ENCODE peak calls at places on chromosomes 1 and 21, in four cellular contexts. P is K562, K is HepG2, M is GM12878. A is an unnamed sample.

GRCh38 chr1:179310271-179310670 is 16.7 kb downstream of the SOAT1 start:
- DNase-seq in M (no peak), P (no peak), K (no peak), A (no peak)

GRCh38 chr1:23791434-23792047 is 596 bp downstream of the LYPLA2 start:
- DNase-seq in K (no peak), M (no peak), P (peak), A (peak)

GRCh38 chr1:100597069-100597741 is 59.3 kb downstream of the GPR88 start:
- DNase-seq in K (no peak), M (no peak), P (no peak), A (no peak)

GRCh38 chr1:23466423-23466989 is 17.5 kb downstream of the ASAP3 start:
- DNase-seq in K (no peak), M (no peak), P (no peak), A (no peak)

GRCh38 chr1:226443439-226443838 is 35.5 kb upstream of the PARP1 start:
- DNase-seq in K (no peak), M (no peak), P (no peak), A (no peak)

GRCh38 chr1:18836654-18837053 is 22.8 kb downstream of the TAS1R2 start:
- DNase-seq in K (peak), M (no peak), P (peak), A (peak)

GRCh38 chr1:31658721-31659120 is 14.0 kb upstream of the PEF1 start:
- DNase-seq in P (no peak), M (no peak), K (no peak), A (no peak)

GRCh38 chr21:28496517-28496916 is 496.2 kb downstream of the LTN1 start:
- DNase-seq in P (no peak), M (no peak), K (no peak), A (no peak)

GRCh38 chr1:22780696-22781095 is 70.1 kb downstream of the EPHB2 start:
- DNase-seq in P (peak), M (no peak), K (no peak), A (peak)

GRCh38 chr1:48878191-48878940 is 101.7 kb upstream of the BEND5 start:
- DNase-seq in P (no peak), K (no peak), M (no peak), A (no peak)

GRCh38 chr1:185672719-185673360 is 61.4 kb upstream of the HMCN1 start:
- DNase-seq in M (no peak), P (no peak), K (no peak), A (no peak)

GRCh38 chr1:94713472-94714141 is 106.5 kb upstream of the SLC44A3 start:
- DNase-seq in P (no peak), K (peak), M (no peak), A (peak)
- TF ChIP-seq JUNB in P (no peak), K (no peak), M (no peak), A (no peak)

GRCh38 chr1:204684206-204684536 is 1.4 kb downstream of the LRRN2 start:
- DNase-seq in M (no peak), P (no peak), K (no peak), A (peak)

GRCh38 chr1:204685236-204686006 is at the start of gene LRRN2:
- DNase-seq in K (no peak), M (no peak), P (no peak), A (peak)

GRCh38 chr1:204683284-204684205 is 2.0 kb downstream of the LRRN2 start:
- DNase-seq in P (no peak), K (no peak), M (no peak), A (no peak)

GRCh38 chr1:204688007-204688406 is 2.5 kb upstream of the LRRN2 start:
- DNase-seq in P (no peak), K (no peak), M (no peak), A (no peak)

DNA sequence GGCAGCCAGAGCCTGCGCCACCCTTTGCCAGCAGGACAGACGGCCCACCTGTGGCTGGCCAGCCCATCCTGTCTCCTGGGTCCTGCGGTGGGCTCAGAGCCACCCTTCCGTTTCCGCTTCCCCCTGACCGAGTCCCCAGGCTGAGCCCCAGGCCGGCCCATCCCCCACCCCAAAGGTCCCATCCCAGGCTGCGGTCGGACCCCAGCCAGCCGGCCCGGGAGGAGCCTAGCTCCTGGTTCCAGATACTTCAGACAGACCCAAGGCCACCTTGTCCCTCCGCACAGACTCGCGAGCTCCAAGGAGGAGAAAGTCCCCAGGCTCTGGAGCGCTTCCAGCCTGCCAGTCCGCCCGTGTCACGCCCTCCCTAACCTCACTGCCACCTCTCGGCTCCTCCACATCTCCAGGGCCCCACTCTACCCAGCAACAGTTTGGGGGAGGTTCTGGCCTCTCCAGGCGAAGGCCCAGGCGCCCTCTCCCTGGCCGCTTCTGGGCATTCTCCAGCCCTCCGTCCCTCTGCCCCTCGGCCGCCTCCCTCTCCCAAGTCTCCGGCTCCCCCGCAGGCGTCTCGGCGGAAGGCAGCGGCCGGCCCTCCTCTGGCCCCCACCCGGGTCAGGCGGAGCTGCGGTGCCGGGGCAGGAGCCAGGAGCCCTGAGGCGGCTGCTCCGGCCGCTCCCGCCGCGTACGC is 845 bp downstream of the LRRN2 start:
- DNase-seq in M (no peak), P (no peak), K (no peak), A (peak)
- TF ChIP-seq EZH2 in M (no peak), P (no peak), K (no peak), A (peak)

GRCh38 chr21:41926807-41927171 is 27.0 kb downstream of the C2CD2 start:
- DNase-seq in M (no peak), K (no peak), P (no peak), A (no peak)

GRCh38 chr21:41926068-41926806 is 27.6 kb downstream of the C2CD2 start:
- DNase-seq in P (no peak), M (peak), K (peak), A (peak)

GRCh38 chr21:41923641-41924342 is 30.0 kb downstream of the C2CD2 start:
- DNase-seq in P (no peak), M (no peak), K (no peak), A (no peak)

GRCh38 chr21:41921089-41921819 is 32.6 kb downstream of the C2CD2 start:
- DNase-seq in K (peak), P (no peak), M (no peak), A (no peak)

GRCh38 chr21:41924355-41924754 is 29.5 kb downstream of the C2CD2 start:
- DNase-seq in K (no peak), P (no peak), M (no peak), A (no peak)
- TF ChIP-seq JUNB in K (no peak), P (no peak), M (no peak), A (no peak)

GRCh38 chr1:7036393-7036792 is 251.1 kb downstream of the CAMTA1 start:
- DNase-seq in K (no peak), P (no peak), M (no peak), A (no peak)

DNA sequence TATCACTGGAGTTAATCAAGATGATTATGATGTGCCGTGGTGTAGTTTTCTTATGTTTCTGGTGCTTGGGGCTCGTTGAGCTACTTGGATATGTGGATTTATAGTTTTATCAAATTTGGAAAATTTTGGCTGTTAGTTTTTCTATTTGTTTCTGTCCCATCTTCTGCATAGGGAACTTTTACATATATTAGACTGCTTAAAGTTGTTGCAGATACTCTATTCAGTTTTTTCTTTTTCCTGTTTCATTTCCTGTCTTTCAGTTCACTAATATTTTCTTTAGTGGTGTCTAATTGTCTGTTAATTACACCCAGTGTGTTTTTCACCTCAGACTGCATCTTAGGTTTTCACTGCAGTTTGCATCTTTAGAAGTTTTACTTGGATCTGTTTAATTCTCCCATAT is 247.7 kb downstream of the CAMTA1 start:
- DNase-seq in P (no peak), M (no peak), K (no peak), A (no peak)
- TF ChIP-seq EZH2 in P (no peak), M (no peak), K (no peak), A (no peak)

GRCh38 chr1:212794561-212795014 is 2.9 kb downstream of the TATDN3 start:
- DNase-seq in K (peak), P (no peak), M (peak), A (no peak)
- TF ChIP-seq JUNB in K (no peak), P (no peak), M (no peak), A (no peak)

GRCh38 chr1:4652631-4653327 is 1.6 kb upstream of the AJAP1 start:
- DNase-seq in P (peak), M (no peak), K (peak), A (peak)

GRCh38 chr1:4653328-4653660 is 1.1 kb upstream of the AJAP1 start:
- DNase-seq in P (no peak), M (no peak), K (no peak), A (no peak)

GRCh38 chr1:4655674-4656532 is 1.5 kb downstream of the AJAP1 start:
- DNase-seq in K (no peak), P (peak), M (no peak), A (no peak)

GRCh38 chr1:4654764-4655673 is 610 bp downstream of the AJAP1 start:
- DNase-seq in P (no peak), K (no peak), M (no peak), A (no peak)

GRCh38 chr1:4653796-4654715 is at the start of gene AJAP1:
- DNase-seq in M (no peak), P (no peak), K (no peak), A (no peak)
- TF ChIP-seq EZH2 in M (no peak), P (no peak), K (no peak), A (no peak)